ENCODE peak calls at places on chromosomes 6 and 20, in four cellular contexts. N is neural progenitor cell, V is mammary epithelial cell, K is fibroblast of lung. F is an unnamed sample.
A peak's percentile ranks its signal among the peaks of the same experiment; 100 is the strongest.

GRCh38 chr6:41744236-41744787 is 2.9 kb downstream of the PGC start:
- DNase-seq in N (no peak), V (no peak), K (no peak), F (no peak)

GRCh38 chr20:45987108-45987780 is 15.2 kb upstream of the ZNF335 start:
- DNase-seq in N (peak; percentile 88), V (peak; percentile 37), K (peak; percentile 37), F (peak; percentile 80)

GRCh38 chr6:157097255-157097936 is 225.9 kb downstream of the TMEM242 start:
- DNase-seq in N (peak; percentile 68), V (no peak), K (no peak), F (no peak)

GRCh38 chr6:51963980-51964379 is 123.4 kb downstream of the PKHD1 start:
- DNase-seq in N (no peak), V (no peak), K (no peak), F (no peak)

GRCh38 chr6:137105375-137105774 is 60.6 kb upstream of the IL20RA start:
- DNase-seq in N (no peak), V (peak; percentile 78), K (no peak), F (no peak)

GRCh38 chr6:26068036-26068435 is 19.2 kb upstream of the HFE start:
- DNase-seq in N (no peak), V (no peak), K (no peak), F (no peak)

GRCh38 chr6:136783021-136783420 is 9.3 kb downstream of the MAP3K5 start:
- DNase-seq in N (no peak), V (no peak), K (no peak), F (no peak)

GRCh38 chr20:7375905-7376304 is 564.4 kb downstream of the HAO1 start:
- DNase-seq in N (peak; percentile 50), V (no peak), K (peak; percentile 51), F (peak; percentile 12)

GRCh38 chr20:42483694-42484303 is 705.9 kb downstream of the PTPRT start:
- DNase-seq in N (peak; percentile 82), V (no peak), K (no peak), F (no peak)

GRCh38 chr6:167706313-167707109 is 120.2 kb upstream of the AFDN start:
- DNase-seq in N (no peak), V (no peak), K (no peak), F (no peak)

GRCh38 chr6:90537027-90537426 is 49.8 kb downstream of the MAP3K7 start:
- DNase-seq in N (no peak), V (no peak), K (peak; percentile 25), F (peak; percentile 65)

DNA sequence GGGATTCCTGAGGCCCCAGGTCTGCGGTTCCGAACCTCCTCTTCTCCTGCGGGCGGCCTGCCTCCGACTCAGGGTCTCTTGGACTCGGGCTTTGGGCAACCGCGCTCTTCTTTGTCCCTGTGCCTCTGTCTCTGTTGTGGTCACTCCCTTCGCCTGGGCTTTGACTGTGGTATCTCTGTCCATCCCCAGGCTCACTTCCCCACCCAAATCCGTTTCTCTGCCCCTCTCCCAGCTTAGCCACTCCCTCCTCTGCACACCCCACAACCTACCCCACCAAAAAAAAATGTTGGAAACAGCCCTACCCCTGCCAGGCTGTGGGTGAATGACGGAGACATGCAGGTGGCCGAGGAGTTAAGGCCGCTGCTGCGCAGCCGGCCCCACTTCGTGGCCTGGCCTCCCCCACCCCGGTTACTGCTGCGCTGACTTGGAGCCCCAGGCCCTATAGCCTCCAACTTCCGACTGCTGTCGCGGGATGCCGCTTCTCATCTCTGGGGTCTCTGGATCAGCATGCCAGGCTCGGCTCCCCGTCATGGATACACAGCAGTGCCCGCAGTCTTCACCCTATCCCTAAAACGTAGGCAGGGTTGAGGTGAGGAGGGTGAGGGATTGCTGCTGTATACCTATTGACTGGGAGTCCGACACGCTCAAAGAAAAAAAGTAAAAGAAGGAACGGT is 2.7 kb upstream of the MAFB start:
- DNase-seq in N (peak; percentile 47), V (no peak), K (no peak), F (no peak)
- H3K9ac ChIP-seq in N (no peak overlapping the region), V (no peak overlapping the region), K (no peak overlapping the region), F (no peak overlapping the region)

GRCh38 chr6:20416567-20417345 is 15.1 kb downstream of the E2F3 start:
- DNase-seq in N (peak; percentile 18), V (no peak), K (no peak), F (no peak)
- H3K4me1 ChIP-seq in N (peaks cover 32% of the 10 kb centered on the region), V (no peaks in the 10 kb centered on the region), K (no peaks in the 10 kb centered on the region), F (no peaks in the 10 kb centered on the region)

GRCh38 chr6:7671076-7671475 is 54.8 kb upstream of the BMP6 start:
- DNase-seq in N (no peak), V (peak; percentile 69), K (peak; percentile 31), F (peak; percentile 81)

GRCh38 chr6:7671581-7671980 is 54.3 kb upstream of the BMP6 start:
- DNase-seq in N (no peak), V (no peak), K (peak; percentile 8), F (peak; percentile 80)

GRCh38 chr6:7674291-7674690 is 51.6 kb upstream of the BMP6 start:
- DNase-seq in N (no peak), V (no peak), K (no peak), F (no peak)

GRCh38 chr6:7673063-7673536 is 52.8 kb upstream of the BMP6 start:
- DNase-seq in N (peak; percentile 81), V (peak; percentile 81), K (peak; percentile 47), F (peak; percentile 81)

DNA sequence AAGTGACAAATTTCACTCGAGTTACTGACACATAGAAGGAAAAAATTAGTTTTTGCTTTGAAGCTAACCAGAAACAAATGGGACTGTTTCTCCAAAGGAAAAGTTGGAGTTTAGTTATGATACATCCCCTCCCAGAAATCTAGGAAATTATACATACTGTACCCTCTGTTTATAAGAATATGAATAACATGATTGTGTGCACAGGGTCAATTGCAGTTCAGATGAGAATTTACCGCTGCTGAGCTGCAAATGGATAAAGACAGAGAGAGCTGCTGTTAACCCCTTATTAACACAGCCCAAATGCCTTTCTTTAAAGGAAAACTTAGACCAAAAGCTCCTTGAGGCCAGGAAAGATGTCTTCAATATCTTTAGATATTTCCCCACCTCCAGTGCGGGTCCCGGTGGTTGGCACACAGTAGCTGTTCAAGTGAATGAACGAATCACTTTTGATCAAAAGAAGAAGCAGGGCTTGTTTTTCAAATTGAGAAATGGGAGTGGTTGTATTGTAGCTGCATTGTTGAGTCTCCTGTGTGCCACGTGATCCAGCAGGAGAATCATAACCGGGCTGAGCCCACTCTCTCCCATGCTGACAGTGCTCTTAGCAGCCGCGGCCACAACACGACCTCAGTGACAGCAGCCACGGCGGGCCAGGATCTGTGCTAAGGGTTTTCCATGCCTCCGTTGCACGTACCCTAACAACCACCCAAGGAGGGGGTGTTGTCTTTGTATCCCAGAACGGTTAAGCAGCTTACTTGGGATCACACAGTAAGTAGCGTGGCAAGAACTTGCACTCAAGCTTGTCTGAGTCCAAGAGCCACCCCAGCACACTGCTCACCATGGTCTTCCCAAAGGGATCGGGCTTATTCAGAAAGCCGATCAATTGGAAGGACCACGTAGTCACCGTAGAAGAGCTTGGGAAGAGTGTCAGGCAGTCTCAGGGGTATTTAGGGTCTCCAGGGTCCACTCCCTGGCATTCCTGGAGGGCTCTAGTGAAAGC is 53.5 kb upstream of the BMP6 start:
- DNase-seq in N (no peak), V (peak; percentile 11), K (peak; percentile 14), F (peak; percentile 34)
- H3K4me3 ChIP-seq in N (peak overlapping the region; percentile 32), V (no peak overlapping the region), K (peak overlapping the region; percentile 40), F (peak overlapping the region; percentile 74)

GRCh38 chr6:44000164-44000842 is 126.9 kb downstream of the MRPL14 start:
- DNase-seq in N (no peak), V (no peak), K (peak; percentile 51), F (no peak)
- H3K9ac ChIP-seq in N (no peak overlapping the region), V (no peak overlapping the region), K (peak overlapping the region; percentile 30), F (no peak overlapping the region)

GRCh38 chr6:13098006-13098405 is 230.3 kb downstream of the TBC1D7 start:
- DNase-seq in N (no peak), V (no peak), K (no peak), F (no peak)

GRCh38 chr6:13101409-13101808 is 226.9 kb downstream of the TBC1D7 start:
- DNase-seq in N (no peak), V (no peak), K (no peak), F (no peak)

GRCh38 chr6:13097454-13097853 is 230.9 kb downstream of the TBC1D7 start:
- DNase-seq in N (no peak), V (no peak), K (no peak), F (no peak)

GRCh38 chr6:13099771-13100170 is 228.6 kb downstream of the TBC1D7 start:
- DNase-seq in N (no peak), V (no peak), K (no peak), F (no peak)

DNA sequence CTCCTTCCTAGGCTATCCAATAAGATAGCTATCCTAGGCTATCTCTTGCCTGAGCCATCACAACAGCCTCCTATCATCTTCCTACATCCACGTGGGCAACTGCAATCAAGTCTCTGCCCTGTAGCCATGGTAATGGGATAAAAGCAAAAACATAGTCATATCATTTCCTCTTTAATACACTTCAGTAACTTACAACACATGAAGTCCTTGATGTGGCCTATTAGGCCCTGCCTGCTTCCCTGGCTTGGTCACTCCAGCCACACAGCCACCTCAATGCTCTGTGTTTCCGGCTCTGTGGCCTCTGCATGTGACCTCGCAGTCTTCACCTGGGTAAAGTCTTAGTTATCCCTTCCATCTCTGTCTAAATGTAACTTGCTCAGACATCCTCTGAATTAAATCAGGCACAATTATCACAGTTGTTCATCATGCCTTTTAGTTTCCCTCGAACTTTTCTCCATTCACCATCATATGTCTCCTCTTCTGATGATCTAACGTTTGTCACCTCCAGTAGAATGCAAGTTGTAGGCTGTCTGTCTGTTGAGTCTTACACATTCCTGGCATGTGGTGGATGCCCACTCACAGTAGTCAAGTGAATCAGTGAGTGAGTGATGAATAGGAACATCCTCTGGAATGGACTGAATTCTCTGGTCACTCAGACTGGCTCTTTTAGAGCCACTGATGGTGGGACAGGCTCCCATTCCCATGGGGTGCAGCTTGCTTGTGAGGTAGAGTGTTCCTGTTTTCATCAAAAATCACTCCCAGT is 229.3 kb downstream of the TBC1D7 start:
- DNase-seq in N (no peak), V (no peak), K (no peak), F (no peak)
- H3K4me1 ChIP-seq in N (peaks cover 30% of the 10 kb centered on the region), V (no peaks in the 10 kb centered on the region), K (no peaks in the 10 kb centered on the region), F (peaks cover 9% of the 10 kb centered on the region)

DNA sequence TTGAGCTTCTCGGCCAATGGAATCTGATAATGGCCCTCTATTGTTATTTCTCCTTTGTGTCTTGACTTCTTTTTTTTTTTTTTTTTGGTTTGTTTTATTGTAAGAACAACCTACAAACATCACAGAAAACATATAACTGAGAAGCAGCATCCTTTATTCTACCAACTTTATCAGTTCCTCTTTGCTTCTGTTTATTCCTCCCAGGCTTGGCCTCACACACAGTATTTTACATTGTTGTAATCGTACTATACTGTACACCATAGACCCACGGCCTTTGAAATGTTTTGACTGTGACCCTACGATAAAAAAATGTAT is 558 bp upstream of the CCDC167 start:
- DNase-seq in N (no peak), V (no peak), K (no peak), F (no peak)
- H3K4me3 ChIP-seq in N (peak overlapping the region; percentile 60), V (peak overlapping the region; percentile 62), K (peak overlapping the region; percentile 85), F (peak overlapping the region; percentile 93)

F was measured in adipocyte.